ENCODE peak calls at places on chromosomes 6 and 20, in ten cellular contexts. One of them, this sample, is unnamed.

GRCh38 chr6:87029711-87030314 is 65.1 kb downstream of the CGA start:
- DNase-seq in heart right ventricle: no peak
- DNase-seq in tibial artery: no peak
- DNase-seq in B cell: no peak
- DNase-seq in AG09309: peak; percentile 40
- DNase-seq in H9: no peak
- DNase-seq in neural crest cell: no peak
- DNase-seq in ovary: no peak
- DNase-seq in left ventricle myocardium inferior: no peak
- DNase-seq in nephron progenitor cell: no peak
- DNase-seq in this sample: no peak

GRCh38 chr6:170179925-170180324 is 111.0 kb downstream of the DLL1 start:
- DNase-seq in heart right ventricle: no peak
- DNase-seq in tibial artery: no peak
- DNase-seq in B cell: no peak
- DNase-seq in AG09309: no peak
- DNase-seq in H9: no peak
- DNase-seq in neural crest cell: no peak
- DNase-seq in ovary: peak; percentile 17
- DNase-seq in left ventricle myocardium inferior: no peak
- DNase-seq in nephron progenitor cell: no peak
- DNase-seq in this sample: no peak

GRCh38 chr6:106974337-106974998 is at the start of gene CD24:
- DNase-seq in heart right ventricle: peak; percentile 9
- DNase-seq in tibial artery: no peak
- DNase-seq in B cell: peak; percentile 76
- DNase-seq in AG09309: no peak
- DNase-seq in H9: peak; percentile 76
- DNase-seq in neural crest cell: peak; percentile 81
- DNase-seq in ovary: no peak
- DNase-seq in left ventricle myocardium inferior: no peak
- DNase-seq in nephron progenitor cell: peak; percentile 88
- DNase-seq in this sample: peak; percentile 89

GRCh38 chr20:6583134-6583738 is 184.2 kb upstream of the BMP2 start:
- DNase-seq in heart right ventricle: peak; percentile 28
- DNase-seq in tibial artery: no peak
- DNase-seq in B cell: no peak
- DNase-seq in AG09309: no peak
- DNase-seq in H9: peak; percentile 56
- DNase-seq in neural crest cell: peak; percentile 18
- DNase-seq in ovary: no peak
- DNase-seq in left ventricle myocardium inferior: peak; percentile 20
- DNase-seq in nephron progenitor cell: peak; percentile 47
- DNase-seq in this sample: peak; percentile 13

GRCh38 chr20:8693709-8694108 is 375.2 kb upstream of the PLCB4 start:
- DNase-seq in heart right ventricle: no peak
- DNase-seq in tibial artery: no peak
- DNase-seq in B cell: no peak
- DNase-seq in AG09309: peak; percentile 8
- DNase-seq in H9: no peak
- DNase-seq in neural crest cell: no peak
- DNase-seq in ovary: no peak
- DNase-seq in left ventricle myocardium inferior: no peak
- DNase-seq in nephron progenitor cell: no peak
- DNase-seq in this sample: no peak

GRCh38 chr6:5684320-5684719 is 322.4 kb downstream of the NRN1 start:
- DNase-seq in heart right ventricle: no peak
- DNase-seq in tibial artery: no peak
- DNase-seq in B cell: no peak
- DNase-seq in AG09309: no peak
- DNase-seq in H9: no peak
- DNase-seq in neural crest cell: no peak
- DNase-seq in ovary: no peak
- DNase-seq in left ventricle myocardium inferior: no peak
- DNase-seq in nephron progenitor cell: no peak
- DNase-seq in this sample: no peak

GRCh38 chr6:2110504-2110903 is 134.9 kb downstream of the GMDS start:
- DNase-seq in heart right ventricle: no peak
- DNase-seq in tibial artery: peak; percentile 87
- DNase-seq in B cell: no peak
- DNase-seq in AG09309: no peak
- DNase-seq in H9: no peak
- DNase-seq in neural crest cell: no peak
- DNase-seq in ovary: no peak
- DNase-seq in left ventricle myocardium inferior: no peak
- DNase-seq in nephron progenitor cell: no peak
- DNase-seq in this sample: no peak

GRCh38 chr6:42226251-42227143 is 8.8 kb upstream of the MRPS10 start:
- DNase-seq in heart right ventricle: no peak
- DNase-seq in tibial artery: no peak
- DNase-seq in B cell: no peak
- DNase-seq in AG09309: no peak
- DNase-seq in H9: no peak
- DNase-seq in neural crest cell: no peak
- DNase-seq in ovary: no peak
- DNase-seq in left ventricle myocardium inferior: no peak
- DNase-seq in nephron progenitor cell: no peak
- DNase-seq in this sample: no peak

GRCh38 chr6:27726620-27727023 is 185.6 kb downstream of the OR2B2 start:
- DNase-seq in heart right ventricle: no peak
- DNase-seq in tibial artery: no peak
- DNase-seq in B cell: no peak
- DNase-seq in AG09309: no peak
- DNase-seq in H9: peak; percentile 46
- DNase-seq in neural crest cell: no peak
- DNase-seq in ovary: no peak
- DNase-seq in left ventricle myocardium inferior: no peak
- DNase-seq in nephron progenitor cell: no peak
- DNase-seq in this sample: no peak

GRCh38 chr6:105603779-105604592 is 201.1 kb upstream of the PREP start:
- DNase-seq in heart right ventricle: no peak
- DNase-seq in tibial artery: no peak
- DNase-seq in B cell: no peak
- DNase-seq in AG09309: no peak
- DNase-seq in H9: no peak
- DNase-seq in neural crest cell: no peak
- DNase-seq in ovary: no peak
- DNase-seq in left ventricle myocardium inferior: no peak
- DNase-seq in nephron progenitor cell: no peak
- DNase-seq in this sample: no peak

GRCh38 chr20:34375977-34376430 is 12.9 kb downstream of the ITCH start:
- DNase-seq in heart right ventricle: no peak
- DNase-seq in tibial artery: no peak
- DNase-seq in B cell: no peak
- DNase-seq in AG09309: no peak
- DNase-seq in H9: no peak
- DNase-seq in neural crest cell: no peak
- DNase-seq in ovary: no peak
- DNase-seq in left ventricle myocardium inferior: no peak
- DNase-seq in nephron progenitor cell: peak; percentile 48
- DNase-seq in this sample: no peak

GRCh38 chr6:15874351-15874750 is 211.5 kb upstream of the DTNBP1 start:
- DNase-seq in heart right ventricle: no peak
- DNase-seq in tibial artery: no peak
- DNase-seq in B cell: no peak
- DNase-seq in AG09309: no peak
- DNase-seq in H9: no peak
- DNase-seq in neural crest cell: no peak
- DNase-seq in ovary: no peak
- DNase-seq in left ventricle myocardium inferior: no peak
- DNase-seq in nephron progenitor cell: no peak
- DNase-seq in this sample: no peak

GRCh38 chr6:106156413-106156812 is 70.3 kb downstream of the PRDM1 start:
- DNase-seq in heart right ventricle: no peak
- DNase-seq in tibial artery: no peak
- DNase-seq in B cell: no peak
- DNase-seq in AG09309: no peak
- DNase-seq in H9: no peak
- DNase-seq in neural crest cell: no peak
- DNase-seq in ovary: no peak
- DNase-seq in left ventricle myocardium inferior: no peak
- DNase-seq in nephron progenitor cell: no peak
- DNase-seq in this sample: no peak

GRCh38 chr6:167580512-167580911 is 246.2 kb upstream of the AFDN start:
- DNase-seq in heart right ventricle: no peak
- DNase-seq in tibial artery: no peak
- DNase-seq in B cell: no peak
- DNase-seq in AG09309: no peak
- DNase-seq in H9: no peak
- DNase-seq in neural crest cell: no peak
- DNase-seq in ovary: no peak
- DNase-seq in left ventricle myocardium inferior: no peak
- DNase-seq in nephron progenitor cell: no peak
- DNase-seq in this sample: no peak
- TF ChIP-seq CTCF in heart right ventricle: no peak
- TF ChIP-seq CTCF in tibial artery: no peak
- TF ChIP-seq CTCF in B cell: no peak
- TF ChIP-seq CTCF in AG09309: no peak
- TF ChIP-seq CTCF in H9: no peak
- TF ChIP-seq CTCF in neural crest cell: no peak
- TF ChIP-seq CTCF in ovary: no peak
- TF ChIP-seq CTCF in left ventricle myocardium inferior: no peak
- TF ChIP-seq CTCF in nephron progenitor cell: no peak
- TF ChIP-seq CTCF in this sample: no peak

DNA sequence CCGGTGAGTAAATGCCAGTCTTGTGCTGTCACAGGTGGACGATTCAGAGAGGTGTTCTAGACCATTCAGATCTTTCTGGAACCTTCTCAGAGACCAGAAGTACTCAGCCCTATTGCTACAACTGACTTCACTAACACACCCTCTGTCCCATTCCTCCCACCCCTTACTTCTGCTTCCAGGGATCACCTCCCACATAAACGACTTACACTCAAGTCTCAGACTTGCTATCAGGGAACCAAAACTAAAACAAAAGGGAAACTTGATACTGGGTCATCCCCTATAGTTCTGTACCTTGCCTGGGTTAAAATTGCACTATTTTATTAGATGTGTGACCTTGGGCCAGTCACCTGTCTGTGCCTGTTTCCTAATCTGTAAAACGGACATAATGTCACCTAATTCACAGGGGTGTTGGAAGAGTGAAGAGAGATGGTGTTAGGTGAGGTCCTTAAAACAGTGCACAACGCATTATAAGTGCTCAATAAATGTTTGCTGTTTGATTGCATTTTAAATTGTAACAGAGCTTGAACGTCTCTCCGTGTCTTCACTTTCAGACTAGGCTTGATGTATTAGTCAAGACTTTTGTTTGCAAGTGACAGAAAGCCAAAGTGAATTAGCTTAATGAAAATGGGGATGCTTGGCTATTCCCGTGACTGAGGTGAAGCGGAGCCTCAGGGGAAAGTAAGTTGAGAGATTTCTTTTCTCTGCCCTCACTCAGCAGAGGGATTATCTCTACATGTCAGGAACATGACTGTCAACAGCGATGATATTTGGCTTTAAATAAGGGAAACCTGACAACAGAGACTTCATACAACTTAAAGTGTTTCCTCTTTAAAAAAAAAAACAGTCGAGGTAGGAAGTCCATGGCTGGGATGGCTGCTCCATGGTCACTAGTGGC is 3.0 kb upstream of the SRXN1 start:
- DNase-seq in heart right ventricle: no peak
- DNase-seq in tibial artery: no peak
- DNase-seq in B cell: no peak
- DNase-seq in AG09309: no peak
- DNase-seq in H9: no peak
- DNase-seq in neural crest cell: no peak
- DNase-seq in ovary: no peak
- DNase-seq in left ventricle myocardium inferior: no peak
- DNase-seq in nephron progenitor cell: no peak
- DNase-seq in this sample: no peak
- TF ChIP-seq CTCF in heart right ventricle: no peak
- TF ChIP-seq CTCF in tibial artery: no peak
- TF ChIP-seq CTCF in B cell: no peak
- TF ChIP-seq CTCF in AG09309: no peak
- TF ChIP-seq CTCF in H9: no peak
- TF ChIP-seq CTCF in neural crest cell: no peak
- TF ChIP-seq CTCF in ovary: no peak
- TF ChIP-seq CTCF in left ventricle myocardium inferior: no peak
- TF ChIP-seq CTCF in nephron progenitor cell: no peak
- TF ChIP-seq CTCF in this sample: no peak

GRCh38 chr20:63860325-63861051 is 810 bp upstream of the ABHD16B start:
- DNase-seq in heart right ventricle: peak; percentile 36
- DNase-seq in tibial artery: no peak
- DNase-seq in B cell: no peak
- DNase-seq in AG09309: no peak
- DNase-seq in H9: no peak
- DNase-seq in neural crest cell: no peak
- DNase-seq in ovary: no peak
- DNase-seq in left ventricle myocardium inferior: no peak
- DNase-seq in nephron progenitor cell: no peak
- DNase-seq in this sample: no peak

GRCh38 chr20:63859166-63859699 is 2.1 kb upstream of the ABHD16B start:
- DNase-seq in heart right ventricle: no peak
- DNase-seq in tibial artery: no peak
- DNase-seq in B cell: no peak
- DNase-seq in AG09309: no peak
- DNase-seq in H9: no peak
- DNase-seq in neural crest cell: no peak
- DNase-seq in ovary: no peak
- DNase-seq in left ventricle myocardium inferior: no peak
- DNase-seq in nephron progenitor cell: no peak
- DNase-seq in this sample: no peak

GRCh38 chr20:63856111-63856511 is 5.2 kb upstream of the ABHD16B start:
- DNase-seq in heart right ventricle: no peak
- DNase-seq in tibial artery: no peak
- DNase-seq in B cell: no peak
- DNase-seq in AG09309: no peak
- DNase-seq in H9: peak; percentile 65
- DNase-seq in neural crest cell: no peak
- DNase-seq in ovary: peak; percentile 52
- DNase-seq in left ventricle myocardium inferior: no peak
- DNase-seq in nephron progenitor cell: peak; percentile 48
- DNase-seq in this sample: no peak

GRCh38 chr20:63857751-63858392 is 3.4 kb upstream of the ABHD16B start:
- DNase-seq in heart right ventricle: peak; percentile 53
- DNase-seq in tibial artery: no peak
- DNase-seq in B cell: no peak
- DNase-seq in AG09309: no peak
- DNase-seq in H9: no peak
- DNase-seq in neural crest cell: no peak
- DNase-seq in ovary: peak; percentile 81
- DNase-seq in left ventricle myocardium inferior: peak; percentile 55
- DNase-seq in nephron progenitor cell: peak; percentile 50
- DNase-seq in this sample: no peak

GRCh38 chr20:63858393-63859165 is 2.7 kb upstream of the ABHD16B start:
- DNase-seq in heart right ventricle: peak; percentile 73
- DNase-seq in tibial artery: no peak
- DNase-seq in B cell: no peak
- DNase-seq in AG09309: no peak
- DNase-seq in H9: peak; percentile 66
- DNase-seq in neural crest cell: no peak
- DNase-seq in ovary: peak; percentile 70
- DNase-seq in left ventricle myocardium inferior: peak; percentile 63
- DNase-seq in nephron progenitor cell: peak; percentile 67
- DNase-seq in this sample: no peak
- TF ChIP-seq CTCF in heart right ventricle: no peak
- TF ChIP-seq CTCF in tibial artery: no peak
- TF ChIP-seq CTCF in B cell: no peak
- TF ChIP-seq CTCF in AG09309: peak; percentile 34
- TF ChIP-seq CTCF in H9: peak; percentile 55
- TF ChIP-seq CTCF in neural crest cell: peak; percentile 28
- TF ChIP-seq CTCF in ovary: peak; percentile 44
- TF ChIP-seq CTCF in left ventricle myocardium inferior: peak; percentile 54
- TF ChIP-seq CTCF in nephron progenitor cell: no peak
- TF ChIP-seq CTCF in this sample: peak; percentile 19

GRCh38 chr20:63496404-63497120 is 2.3 kb downstream of the EEF1A2 start:
- DNase-seq in heart right ventricle: no peak
- DNase-seq in tibial artery: no peak
- DNase-seq in B cell: no peak
- DNase-seq in AG09309: no peak
- DNase-seq in H9: peak; percentile 35
- DNase-seq in neural crest cell: no peak
- DNase-seq in ovary: no peak
- DNase-seq in left ventricle myocardium inferior: no peak
- DNase-seq in nephron progenitor cell: no peak
- DNase-seq in this sample: peak; percentile 8
- TF ChIP-seq CTCF in heart right ventricle: peak; percentile 19
- TF ChIP-seq CTCF in tibial artery: no peak
- TF ChIP-seq CTCF in B cell: peak; percentile 73
- TF ChIP-seq CTCF in AG09309: no peak
- TF ChIP-seq CTCF in H9: no peak
- TF ChIP-seq CTCF in neural crest cell: peak; percentile 40
- TF ChIP-seq CTCF in ovary: no peak
- TF ChIP-seq CTCF in left ventricle myocardium inferior: peak; percentile 23
- TF ChIP-seq CTCF in nephron progenitor cell: peak; percentile 14
- TF ChIP-seq CTCF in this sample: peak; percentile 15